ENCODE peak calls at places on chromosome 19, in five cellular contexts. One of them, this sample, is unnamed.

GRCh38 chr19:33175156-33175782 is 18.9 kb upstream of the LRP3 start:
- DNase-seq in left ventricle myocardium inferior: no peak
- DNase-seq in endothelial cell: no peak
- DNase-seq in activated B cell treated with CpG ODN at 0.5 μM for 24 hours: no peak
- DNase-seq in CD4-positive, alpha-beta T cell: no peak
- DNase-seq in this sample: no peak

GRCh38 chr19:49502866-49503581 is 6.8 kb downstream of the RPS11 start:
- DNase-seq in left ventricle myocardium inferior: no peak
- DNase-seq in endothelial cell: peak; percentile 35
- DNase-seq in activated B cell treated with CpG ODN at 0.5 μM for 24 hours: no peak
- DNase-seq in CD4-positive, alpha-beta T cell: peak; percentile 47
- DNase-seq in this sample: no peak

GRCh38 chr19:28312269-28312668 is 900.7 kb downstream of the UQCRFS1 start:
- DNase-seq in left ventricle myocardium inferior: no peak
- DNase-seq in endothelial cell: no peak
- DNase-seq in activated B cell treated with CpG ODN at 0.5 μM for 24 hours: no peak
- DNase-seq in CD4-positive, alpha-beta T cell: no peak
- DNase-seq in this sample: no peak

GRCh38 chr19:52648336-52648990 is 10.3 kb upstream of the ZNF83 start:
- DNase-seq in left ventricle myocardium inferior: no peak
- DNase-seq in endothelial cell: no peak
- DNase-seq in activated B cell treated with CpG ODN at 0.5 μM for 24 hours: no peak
- DNase-seq in CD4-positive, alpha-beta T cell: no peak
- DNase-seq in this sample: no peak

GRCh38 chr19:42198676-42199439 is 18.6 kb downstream of the DEDD2 start:
- DNase-seq in left ventricle myocardium inferior: no peak
- DNase-seq in endothelial cell: no peak
- DNase-seq in activated B cell treated with CpG ODN at 0.5 μM for 24 hours: no peak
- DNase-seq in CD4-positive, alpha-beta T cell: peak; percentile 53
- DNase-seq in this sample: no peak

GRCh38 chr19:3115916-3116602 is 19.8 kb upstream of the GNA15 start:
- DNase-seq in left ventricle myocardium inferior: no peak
- DNase-seq in endothelial cell: no peak
- DNase-seq in activated B cell treated with CpG ODN at 0.5 μM for 24 hours: no peak
- DNase-seq in CD4-positive, alpha-beta T cell: no peak
- DNase-seq in this sample: no peak

GRCh38 chr19:49848938-49849337 is 2.0 kb upstream of the PTOV1 start:
- DNase-seq in left ventricle myocardium inferior: no peak
- DNase-seq in endothelial cell: no peak
- DNase-seq in activated B cell treated with CpG ODN at 0.5 μM for 24 hours: no peak
- DNase-seq in CD4-positive, alpha-beta T cell: no peak
- DNase-seq in this sample: no peak

GRCh38 chr19:46596008-46596407 is 5.1 kb upstream of the CALM3 start:
- DNase-seq in left ventricle myocardium inferior: no peak
- DNase-seq in endothelial cell: no peak
- DNase-seq in activated B cell treated with CpG ODN at 0.5 μM for 24 hours: no peak
- DNase-seq in CD4-positive, alpha-beta T cell: no peak
- DNase-seq in this sample: peak; percentile 4

GRCh38 chr19:30249911-30250310 is 122.3 kb upstream of the ZNF536 start:
- DNase-seq in left ventricle myocardium inferior: no peak
- DNase-seq in endothelial cell: no peak
- DNase-seq in activated B cell treated with CpG ODN at 0.5 μM for 24 hours: no peak
- DNase-seq in CD4-positive, alpha-beta T cell: no peak
- DNase-seq in this sample: no peak

GRCh38 chr19:31350693-31351211 is 1.5 kb upstream of the TSHZ3 start:
- DNase-seq in left ventricle myocardium inferior: peak; percentile 68
- DNase-seq in endothelial cell: peak; percentile 66
- DNase-seq in activated B cell treated with CpG ODN at 0.5 μM for 24 hours: no peak
- DNase-seq in CD4-positive, alpha-beta T cell: no peak
- DNase-seq in this sample: no peak

GRCh38 chr19:7251502-7251901 is 42.7 kb downstream of the INSR start:
- DNase-seq in left ventricle myocardium inferior: no peak
- DNase-seq in endothelial cell: no peak
- DNase-seq in activated B cell treated with CpG ODN at 0.5 μM for 24 hours: no peak
- DNase-seq in CD4-positive, alpha-beta T cell: no peak
- DNase-seq in this sample: no peak

DNA sequence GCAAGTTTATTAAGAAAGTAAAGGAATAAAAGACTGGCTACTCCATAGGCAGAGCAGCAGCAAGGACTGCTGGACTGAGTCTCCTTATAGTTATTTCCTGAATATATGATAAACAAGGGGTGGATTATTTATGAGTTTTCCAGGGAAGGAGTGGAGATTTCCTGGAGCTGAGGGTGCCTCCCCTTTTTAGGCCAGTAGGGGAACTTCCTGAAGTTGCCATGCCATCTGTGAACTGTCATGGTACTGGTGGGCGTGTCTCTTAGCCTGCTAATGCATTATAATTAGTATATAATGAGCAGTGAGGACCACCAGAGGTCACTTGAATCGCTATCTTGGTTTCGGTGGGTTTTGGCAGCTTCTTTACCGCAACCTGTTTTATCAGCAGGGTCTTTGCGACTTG is 13.5 kb downstream of the ZSCAN5A start:
- DNase-seq in left ventricle myocardium inferior: no peak
- DNase-seq in endothelial cell: no peak
- DNase-seq in activated B cell treated with CpG ODN at 0.5 μM for 24 hours: no peak
- DNase-seq in CD4-positive, alpha-beta T cell: no peak
- DNase-seq in this sample: no peak
- TF ChIP-seq CTCF in left ventricle myocardium inferior: peak; percentile 21
- TF ChIP-seq CTCF in endothelial cell: peak; percentile 19
- TF ChIP-seq CTCF in activated B cell treated with CpG ODN at 0.5 μM for 24 hours: no peak
- TF ChIP-seq CTCF in CD4-positive, alpha-beta T cell: no peak
- TF ChIP-seq CTCF in this sample: peak; percentile 41

DNA sequence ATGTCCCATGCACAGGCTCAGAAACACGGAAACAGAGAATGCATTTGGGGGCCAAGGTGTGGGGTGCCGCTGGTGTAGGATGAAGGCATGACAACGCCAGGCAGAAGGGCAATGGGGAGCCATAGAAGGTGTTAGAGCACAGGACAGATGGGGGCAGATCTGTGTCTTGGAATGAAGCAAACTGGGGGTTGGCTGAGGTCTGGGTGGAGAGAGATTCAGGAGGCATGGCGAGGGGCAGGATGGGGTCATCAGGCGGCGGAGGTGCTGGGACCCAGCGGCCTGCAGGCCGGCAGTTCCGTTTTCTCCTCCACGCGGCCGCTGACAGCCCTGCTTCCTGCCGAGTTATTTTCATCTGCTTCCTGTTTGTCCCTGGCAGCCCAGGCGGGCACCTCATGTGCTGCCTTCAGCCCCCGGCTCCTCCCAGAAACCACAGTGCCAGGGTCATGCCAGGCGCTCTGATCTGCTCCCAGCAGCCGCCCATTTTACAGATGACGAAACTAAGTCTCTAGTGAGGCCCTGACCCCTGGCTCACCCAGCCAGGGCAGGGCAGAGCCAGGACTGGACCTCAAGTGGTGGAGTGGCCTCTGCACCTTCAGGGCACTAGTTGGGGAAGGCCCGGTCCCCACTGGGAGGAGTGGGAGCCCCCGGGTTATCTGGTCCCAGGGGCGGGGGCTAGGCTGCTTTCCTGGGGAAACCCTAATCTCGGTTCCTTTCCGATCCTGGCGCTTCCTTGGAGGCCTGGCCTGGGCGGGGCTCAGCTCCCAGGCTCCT is 2.2 kb downstream of the ARHGAP45 start:
- DNase-seq in left ventricle myocardium inferior: peak; percentile 71
- DNase-seq in endothelial cell: no peak
- DNase-seq in activated B cell treated with CpG ODN at 0.5 μM for 24 hours: peak; percentile 63
- DNase-seq in CD4-positive, alpha-beta T cell: no peak
- DNase-seq in this sample: no peak
- TF ChIP-seq CTCF in left ventricle myocardium inferior: no peak
- TF ChIP-seq CTCF in endothelial cell: no peak
- TF ChIP-seq CTCF in activated B cell treated with CpG ODN at 0.5 μM for 24 hours: no peak
- TF ChIP-seq CTCF in CD4-positive, alpha-beta T cell: no peak
- TF ChIP-seq CTCF in this sample: no peak

GRCh38 chr19:19204181-19204580 is 967 bp upstream of the NR2C2AP start:
- DNase-seq in left ventricle myocardium inferior: no peak
- DNase-seq in endothelial cell: no peak
- DNase-seq in activated B cell treated with CpG ODN at 0.5 μM for 24 hours: no peak
- DNase-seq in CD4-positive, alpha-beta T cell: no peak
- DNase-seq in this sample: no peak
- TF ChIP-seq CTCF in left ventricle myocardium inferior: no peak
- TF ChIP-seq CTCF in endothelial cell: no peak
- TF ChIP-seq CTCF in activated B cell treated with CpG ODN at 0.5 μM for 24 hours: no peak
- TF ChIP-seq CTCF in CD4-positive, alpha-beta T cell: no peak
- TF ChIP-seq CTCF in this sample: no peak

GRCh38 chr19:35055715-35056179 is 14.2 kb downstream of the HPN start:
- DNase-seq in left ventricle myocardium inferior: no peak
- DNase-seq in endothelial cell: no peak
- DNase-seq in activated B cell treated with CpG ODN at 0.5 μM for 24 hours: no peak
- DNase-seq in CD4-positive, alpha-beta T cell: no peak
- DNase-seq in this sample: no peak
- TF ChIP-seq CTCF in left ventricle myocardium inferior: no peak
- TF ChIP-seq CTCF in endothelial cell: no peak
- TF ChIP-seq CTCF in activated B cell treated with CpG ODN at 0.5 μM for 24 hours: no peak
- TF ChIP-seq CTCF in CD4-positive, alpha-beta T cell: no peak
- TF ChIP-seq CTCF in this sample: peak; percentile 48

DNA sequence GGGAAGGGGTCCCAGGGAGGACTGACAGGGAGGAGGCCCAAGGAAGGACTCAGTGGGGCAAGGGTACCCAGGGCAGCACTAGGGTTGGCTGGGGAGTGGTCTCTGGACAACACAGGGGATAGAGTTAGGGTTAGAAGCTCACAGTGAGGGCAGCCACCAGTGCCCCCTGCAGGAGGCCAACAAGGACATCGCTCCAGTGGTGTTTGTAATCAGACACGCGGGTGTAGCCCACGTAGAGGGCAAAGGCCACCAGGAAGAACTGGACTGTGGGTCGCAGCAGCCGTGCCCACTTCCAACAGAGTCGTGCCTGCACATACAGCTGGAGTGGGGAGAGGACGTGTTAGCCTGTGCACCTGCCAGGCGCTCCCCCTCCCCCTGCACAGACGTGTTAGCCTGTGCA is 9.2 kb downstream of the PLPP2 start:
- DNase-seq in left ventricle myocardium inferior: no peak
- DNase-seq in endothelial cell: no peak
- DNase-seq in activated B cell treated with CpG ODN at 0.5 μM for 24 hours: no peak
- DNase-seq in CD4-positive, alpha-beta T cell: no peak
- DNase-seq in this sample: peak; percentile 53
- TF ChIP-seq CTCF in left ventricle myocardium inferior: no peak
- TF ChIP-seq CTCF in endothelial cell: no peak
- TF ChIP-seq CTCF in activated B cell treated with CpG ODN at 0.5 μM for 24 hours: no peak
- TF ChIP-seq CTCF in CD4-positive, alpha-beta T cell: no peak
- TF ChIP-seq CTCF in this sample: peak; percentile 33

GRCh38 chr19:38919837-38920528 is 8.0 kb upstream of the CCER2 start:
- DNase-seq in left ventricle myocardium inferior: no peak
- DNase-seq in endothelial cell: no peak
- DNase-seq in activated B cell treated with CpG ODN at 0.5 μM for 24 hours: no peak
- DNase-seq in CD4-positive, alpha-beta T cell: no peak
- DNase-seq in this sample: no peak

GRCh38 chr19:38917516-38917915 is 5.5 kb upstream of the CCER2 start:
- DNase-seq in left ventricle myocardium inferior: no peak
- DNase-seq in endothelial cell: no peak
- DNase-seq in activated B cell treated with CpG ODN at 0.5 μM for 24 hours: no peak
- DNase-seq in CD4-positive, alpha-beta T cell: no peak
- DNase-seq in this sample: no peak

GRCh38 chr19:38920529-38921419 is 8.8 kb upstream of the CCER2 start:
- DNase-seq in left ventricle myocardium inferior: no peak
- DNase-seq in endothelial cell: no peak
- DNase-seq in activated B cell treated with CpG ODN at 0.5 μM for 24 hours: no peak
- DNase-seq in CD4-positive, alpha-beta T cell: no peak
- DNase-seq in this sample: no peak

GRCh38 chr19:38917921-38918491 is 6.0 kb upstream of the CCER2 start:
- DNase-seq in left ventricle myocardium inferior: no peak
- DNase-seq in endothelial cell: peak; percentile 38
- DNase-seq in activated B cell treated with CpG ODN at 0.5 μM for 24 hours: no peak
- DNase-seq in CD4-positive, alpha-beta T cell: no peak
- DNase-seq in this sample: no peak

GRCh38 chr19:38918526-38918925 is 6.5 kb upstream of the CCER2 start:
- DNase-seq in left ventricle myocardium inferior: no peak
- DNase-seq in endothelial cell: no peak
- DNase-seq in activated B cell treated with CpG ODN at 0.5 μM for 24 hours: no peak
- DNase-seq in CD4-positive, alpha-beta T cell: no peak
- DNase-seq in this sample: no peak
- TF ChIP-seq CTCF in left ventricle myocardium inferior: no peak
- TF ChIP-seq CTCF in endothelial cell: no peak
- TF ChIP-seq CTCF in activated B cell treated with CpG ODN at 0.5 μM for 24 hours: no peak
- TF ChIP-seq CTCF in CD4-positive, alpha-beta T cell: no peak
- TF ChIP-seq CTCF in this sample: no peak

DNA sequence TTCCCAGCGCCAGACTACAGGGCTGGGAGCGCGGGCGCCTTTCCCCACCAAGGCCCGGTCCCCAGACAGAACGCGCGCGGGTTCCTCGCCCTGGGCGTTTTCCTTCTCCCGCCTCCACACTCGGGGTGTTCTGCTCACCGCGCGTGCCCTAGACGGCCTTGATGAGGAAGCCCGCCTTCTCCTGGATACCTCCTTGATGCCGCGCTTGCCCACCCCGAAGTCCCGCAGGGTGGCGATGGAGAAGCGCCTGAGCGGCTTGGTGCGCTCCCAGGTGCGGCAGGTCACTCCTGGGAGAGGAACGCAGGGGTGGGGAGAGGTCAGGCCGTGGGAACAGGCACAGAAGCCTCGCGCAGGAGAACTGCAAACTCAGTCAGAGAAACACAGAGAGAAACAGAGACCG is 34.8 kb downstream of the CYP2B6 start:
- DNase-seq in left ventricle myocardium inferior: no peak
- DNase-seq in endothelial cell: no peak
- DNase-seq in activated B cell treated with CpG ODN at 0.5 μM for 24 hours: no peak
- DNase-seq in CD4-positive, alpha-beta T cell: no peak
- DNase-seq in this sample: no peak
- TF ChIP-seq CTCF in left ventricle myocardium inferior: no peak
- TF ChIP-seq CTCF in endothelial cell: no peak
- TF ChIP-seq CTCF in activated B cell treated with CpG ODN at 0.5 μM for 24 hours: no peak
- TF ChIP-seq CTCF in CD4-positive, alpha-beta T cell: no peak
- TF ChIP-seq CTCF in this sample: no peak

This sample was measured in type B pancreatic cell.